ENCODE peak calls at places on chromosomes 16 and 17, in six cellular contexts. F is stimulated activated CD4-positive, alpha-beta T cell treated with anti-CD3 and anti-CD28 coated beads, Interleukin-15, amount 100 ng/mL, for 48 hours; S is AG08395; D is AG10803; X is occipital lobe; R is EL. W is an unnamed sample.

GRCh38 chr17:70110443-70110880 is 35.4 kb downstream of the KCNJ16 start:
- DNase-seq in X (no peak), F (no peak), R (peak; percentile 30), S (no peak), D (peak; percentile 31), W (no peak)

GRCh38 chr16:59591480-59591879 is 857.4 kb upstream of the GOT2 start:
- DNase-seq in D (peak; percentile 53), X (no peak), S (peak; percentile 22), R (peak; percentile 53), F (no peak), W (no peak)

GRCh38 chr17:6233339-6233738 is 163.2 kb downstream of the WSCD1 start:
- DNase-seq in X (no peak), S (no peak), R (no peak), F (no peak), D (no peak), W (no peak)

GRCh38 chr16:66975302-66975893 is 13.0 kb upstream of the CES4A start:
- DNase-seq in R (no peak), F (no peak), D (no peak), S (no peak), X (no peak), W (no peak)

GRCh38 chr17:74532115-74532514 is 840 bp upstream of the CD300LB start:
- DNase-seq in X (no peak), F (no peak), S (no peak), R (no peak), D (no peak), W (no peak)

GRCh38 chr17:45050680-45051059 is 762 bp downstream of the DCAKD start:
- DNase-seq in D (no peak), S (no peak), F (peak; percentile 31), R (peak; percentile 37), X (no peak), W (no peak)

GRCh38 chr17:51228177-51228576 is 31.7 kb downstream of the MBTD1 start:
- DNase-seq in S (peak; percentile 56), D (peak; percentile 83), R (peak; percentile 14), X (no peak), F (no peak), W (no peak)

GRCh38 chr17:82356845-82357355 is 2.1 kb upstream of the TEX19 start:
- DNase-seq in S (no peak), F (no peak), X (no peak), D (no peak), R (no peak), W (no peak)

GRCh38 chr16:49875812-49876715 is 20.2 kb upstream of the ZNF423 start:
- DNase-seq in S (no peak), X (no peak), D (no peak), F (no peak), R (no peak), W (no peak)

GRCh38 chr16:51698647-51699046 is 547.6 kb upstream of the SALL1 start:
- DNase-seq in X (no peak), D (no peak), R (no peak), S (no peak), F (no peak), W (no peak)

GRCh38 chr17:81348097-81349055 is 46.9 kb upstream of the BAHCC1 start:
- DNase-seq in X (no peak), R (no peak), S (no peak), D (no peak), F (no peak), W (no peak)

GRCh38 chr17:7836596-7837374 is 2.8 kb downstream of the KDM6B start:
- DNase-seq in X (peak; percentile 35), F (peak; percentile 49), R (peak; percentile 98), S (peak; percentile 66), D (peak; percentile 88), W (no peak)

GRCh38 chr16:69166946-69167930 is 19.7 kb upstream of the SNTB2 start:
- DNase-seq in S (no peak), D (no peak), R (peak; percentile 52), X (no peak), F (no peak), W (peak; percentile 44)

GRCh38 chr17:614637-615546 is 99.7 kb downstream of the VPS53 start:
- DNase-seq in D (no peak), S (peak; percentile 38), F (no peak), R (peak; percentile 80), X (no peak), W (peak; percentile 42)

GRCh38 chr16:74726736-74727135 is 26.1 kb upstream of the MLKL start:
- DNase-seq in X (no peak), R (no peak), D (no peak), F (peak; percentile 52), S (no peak), W (no peak)

GRCh38 chr16:700684-701584 is 4.7 kb downstream of the FBXL16 start:
- DNase-seq in F (no peak), D (no peak), S (peak; percentile 42), R (no peak), X (no peak), W (no peak)

GRCh38 chr17:4004517-4005295 is 40.5 kb upstream of the ATP2A3 start:
- DNase-seq in F (peak; percentile 49), D (no peak), R (peak; percentile 21), X (no peak), S (peak; percentile 63), W (no peak)

GRCh38 chr17:888998-889401 is 90.6 kb downstream of the NXN start:
- DNase-seq in F (no peak), S (no peak), X (no peak), D (no peak), R (no peak), W (no peak)

GRCh38 chr17:17567114-17567513 is 24.4 kb downstream of the PEMT start:
- DNase-seq in S (no peak), D (no peak), X (no peak), F (no peak), R (no peak), W (no peak)

GRCh38 chr16:7650446-7650845 is 317.8 kb downstream of the RBFOX1 start:
- DNase-seq in F (no peak), X (no peak), D (no peak), S (no peak), R (no peak), W (no peak)

GRCh38 chr16:65515193-65515592 is 393.3 kb upstream of the CDH11 start:
- DNase-seq in F (no peak), R (peak; percentile 6), X (no peak), S (no peak), D (no peak), W (no peak)

GRCh38 chr16:10181196-10182162 is 749 bp downstream of the GRIN2A start:
- DNase-seq in F (peak; percentile 38), R (peak; percentile 78), X (peak; percentile 49), S (peak; percentile 80), D (peak; percentile 56), W (peak; percentile 17)

GRCh38 chr17:66341462-66341861 is 39.0 kb downstream of the PRKCA start:
- DNase-seq in F (no peak), S (no peak), D (no peak), R (no peak), X (no peak), W (no peak)